ENCODE peak calls at places on chromosomes 6 and 20, in six cellular contexts. T, K, G, Q, C and F are unnamed samples.

GRCh38 chr20:54148947-54149764 is 24.6 kb downstream of the CYP24A1 start:
- DNase-seq in T (no peak), K (no peak), G (no peak), Q (no peak), C (no peak), F (no peak)

GRCh38 chr6:48765352-48765961 is 654.5 kb upstream of the PTCHD4 start:
- DNase-seq in T (no peak), K (peak), G (no peak), Q (no peak), C (peak), F (peak)

GRCh38 chr20:36144336-36144735 is 10.2 kb upstream of the EPB41L1 start:
- DNase-seq in T (no peak), K (no peak), G (no peak), Q (no peak), C (no peak), F (no peak)

GRCh38 chr6:56246941-56247653 is at the start of gene COL21A1:
- DNase-seq in T (peak), K (peak), G (no peak), Q (peak), C (peak), F (no peak)

GRCh38 chr6:132972971-132973370 is 158.6 kb downstream of the RPS12 start:
- DNase-seq in T (no peak), K (no peak), G (no peak), Q (no peak), C (no peak), F (no peak)

GRCh38 chr20:10033905-10034304 is 882 bp upstream of the ANKEF1 start:
- DNase-seq in T (no peak), K (no peak), G (no peak), Q (no peak), C (no peak), F (no peak)

GRCh38 chr6:154752015-154752414 is 18.8 kb downstream of the SCAF8 start:
- DNase-seq in T (no peak), K (no peak), G (no peak), Q (no peak), C (no peak), F (no peak)

GRCh38 chr6:35497571-35498406 is 910 bp upstream of the TEAD3 start:
- DNase-seq in T (peak), K (peak), G (no peak), Q (peak), C (peak), F (peak)

GRCh38 chr6:128233501-128233900 is 286.9 kb downstream of the PTPRK start:
- DNase-seq in T (no peak), K (no peak), G (no peak), Q (no peak), C (no peak), F (no peak)

GRCh38 chr6:19327684-19328083 is 509.5 kb upstream of the ID4 start:
- DNase-seq in T (no peak), K (no peak), G (no peak), Q (no peak), C (peak), F (no peak)

GRCh38 chr6:81766482-81767069 is 14.1 kb upstream of the TENT5A start:
- DNase-seq in T (no peak), K (peak), G (peak), Q (no peak), C (no peak), F (no peak)

GRCh38 chr6:113739066-113739655 is 118.0 kb upstream of the MARCKS start:
- DNase-seq in T (no peak), K (no peak), G (no peak), Q (no peak), C (no peak), F (no peak)

GRCh38 chr20:25226433-25227316 is 21.2 kb upstream of the PYGB start:
- DNase-seq in T (no peak), K (no peak), G (no peak), Q (no peak), C (no peak), F (no peak)

GRCh38 chr6:111113731-111114438 is 26.6 kb downstream of the SLC16A10 start:
- DNase-seq in T (peak), K (peak), G (no peak), Q (peak), C (no peak), F (no peak)

GRCh38 chr6:150261997-150262396 is 106.8 kb upstream of the IYD start:
- DNase-seq in T (no peak), K (no peak), G (no peak), Q (no peak), C (no peak), F (no peak)

GRCh38 chr6:166467436-166468000 is 84.8 kb upstream of the MPC1 start:
- DNase-seq in T (no peak), K (no peak), G (no peak), Q (no peak), C (no peak), F (no peak)

GRCh38 chr20:62353289-62354030 is 13.7 kb downstream of the LAMA5 start:
- DNase-seq in T (no peak), K (no peak), G (no peak), Q (no peak), C (no peak), F (no peak)

GRCh38 chr6:96202571-96202970 is 186.8 kb downstream of the FUT9 start:
- DNase-seq in T (no peak), K (no peak), G (no peak), Q (no peak), C (no peak), F (no peak)

GRCh38 chr6:111552999-111553398 is 52.7 kb downstream of the TRAF3IP2 start:
- DNase-seq in T (no peak), K (no peak), G (no peak), Q (no peak), C (no peak), F (no peak)

GRCh38 chr20:64231621-64232550 is 23.7 kb upstream of the PCMTD2 start:
- DNase-seq in T (no peak), K (no peak), G (no peak), Q (peak), C (no peak), F (no peak)

GRCh38 chr20:53515749-53516148 is 77.9 kb downstream of the ZNF217 start:
- DNase-seq in T (no peak), K (no peak), G (no peak), Q (no peak), C (no peak), F (no peak)

GRCh38 chr20:38330638-38331037 is 15.6 kb upstream of the LBP start:
- DNase-seq in T (no peak), K (no peak), G (no peak), Q (no peak), C (no peak), F (no peak)
- TF ChIP-seq CTCF in T (no peak), K (no peak), G (no peak), Q (no peak), C (no peak), F (no peak)

GRCh38 chr20:51514836-51515235 is 27.7 kb downstream of the NFATC2 start:
- DNase-seq in T (no peak), K (no peak), G (no peak), Q (no peak), C (no peak), F (no peak)
- TF ChIP-seq CTCF in T (no peak), K (no peak), G (no peak), Q (no peak), C (no peak), F (no peak)

DNA sequence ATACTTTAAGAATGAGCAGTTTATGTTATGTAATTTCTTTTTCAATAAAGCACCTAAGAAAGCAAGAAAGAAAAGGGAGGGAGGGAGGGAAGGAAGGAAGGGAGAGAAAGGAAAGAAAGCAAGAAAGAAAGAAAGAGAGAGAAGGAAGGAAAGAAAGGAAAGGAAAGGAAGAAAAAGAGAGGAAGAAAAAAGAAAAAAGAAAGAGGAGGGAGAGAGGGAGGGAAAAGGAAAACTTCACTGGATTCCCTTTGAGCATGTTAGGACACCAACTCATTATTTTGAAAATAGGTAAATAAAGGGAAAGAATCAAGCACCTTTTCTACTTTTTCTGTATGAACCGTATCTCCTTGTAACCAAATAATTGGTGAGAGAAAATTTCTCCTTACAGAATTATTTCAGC is 32.3 kb upstream of the TOP1 start:
- DNase-seq in T (no peak), K (no peak), G (no peak), Q (no peak), C (no peak), F (no peak)
- TF ChIP-seq CTCF in T (no peak), K (no peak), G (no peak), Q (no peak), C (no peak), F (no peak)

GRCh38 chr6:73314577-73315492 is 39.2 kb downstream of the DPPA5 start:
- DNase-seq in T (no peak), K (no peak), G (no peak), Q (no peak), C (no peak), F (no peak)

GRCh38 chr6:73309534-73309783 is 44.6 kb downstream of the DPPA5 start:
- DNase-seq in T (no peak), K (no peak), G (no peak), Q (no peak), C (no peak), F (no peak)

GRCh38 chr6:73309784-73310502 is 44.1 kb downstream of the DPPA5 start:
- DNase-seq in T (peak), K (peak), G (no peak), Q (peak), C (peak), F (peak)

DNA sequence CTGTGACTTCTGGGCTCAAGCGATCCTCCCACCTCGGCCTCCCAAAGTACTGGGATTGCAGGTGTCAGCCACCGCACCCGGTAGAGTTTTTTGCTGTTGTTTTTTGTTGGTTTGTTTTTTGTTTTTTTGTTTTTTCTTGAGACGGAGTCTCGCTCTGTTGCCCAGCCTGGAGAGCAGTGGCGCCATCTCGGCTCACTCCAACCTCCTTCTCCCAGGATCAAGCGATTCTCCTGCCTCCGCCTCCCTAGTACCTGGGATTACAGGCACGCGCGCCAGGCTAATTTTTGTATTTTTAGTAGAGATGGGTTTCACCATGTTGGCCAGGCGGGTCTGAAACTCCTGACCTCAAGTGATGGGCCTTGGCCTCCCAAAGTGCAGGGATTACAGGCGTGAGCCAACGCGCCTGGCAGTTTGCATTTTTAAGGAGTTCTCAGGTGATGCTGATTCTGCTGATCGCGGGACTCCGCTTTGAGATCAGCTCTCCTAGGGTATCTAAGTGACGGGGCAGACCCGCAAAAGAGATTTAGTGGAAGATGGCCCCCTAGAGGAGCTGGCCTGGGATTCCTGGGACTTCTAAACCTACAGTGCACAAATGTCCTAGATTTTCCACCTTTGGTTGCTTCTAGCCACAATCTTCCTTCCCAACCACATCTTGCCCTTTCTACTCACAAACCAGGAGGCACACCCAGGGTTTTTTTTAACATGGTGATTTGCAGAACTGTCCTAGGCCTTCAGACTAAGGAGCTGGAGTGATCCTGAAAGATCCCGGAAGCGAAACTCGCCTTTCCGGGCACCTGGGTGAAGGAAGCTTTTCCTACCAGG is 45.2 kb downstream of the DPPA5 start:
- DNase-seq in T (no peak), K (peak), G (no peak), Q (no peak), C (peak), F (no peak)
- TF ChIP-seq CTCF in T (no peak), K (peak), G (no peak), Q (no peak), C (no peak), F (no peak)

DNA sequence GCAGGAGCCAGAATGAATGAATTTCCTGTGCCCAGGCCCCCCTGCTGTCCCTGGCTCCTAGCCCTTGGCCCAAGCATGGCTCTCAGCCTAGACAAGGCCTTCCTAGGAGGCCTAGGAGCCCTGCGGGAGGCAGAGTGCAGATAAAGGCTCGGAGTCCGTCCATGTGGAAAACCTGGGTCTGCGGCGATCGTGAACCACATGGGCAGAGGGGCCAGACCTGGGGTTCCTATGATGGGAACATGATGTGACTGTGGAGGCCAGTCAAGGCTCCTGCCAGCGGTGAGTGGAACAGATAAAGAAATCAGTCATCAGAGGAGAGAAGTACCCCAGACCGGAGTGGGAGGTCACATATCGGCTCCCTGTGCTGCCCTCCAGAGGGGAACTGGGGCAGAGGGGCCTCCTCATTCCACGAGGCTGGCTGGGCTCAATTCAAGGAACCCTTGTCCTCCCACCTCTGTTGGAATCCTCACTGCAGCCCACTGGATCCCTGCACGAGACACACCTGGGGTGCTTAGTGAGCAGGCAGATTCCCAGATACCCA is 5.8 kb upstream of the VSTM2L start:
- DNase-seq in T (no peak), K (peak), G (no peak), Q (no peak), C (peak), F (no peak)
- TF ChIP-seq CTCF in T (no peak), K (peak), G (no peak), Q (no peak), C (peak), F (no peak)

GRCh38 chr6:107800564-107801164 is 23.4 kb downstream of the SCML4 start:
- DNase-seq in T (no peak), K (peak), G (no peak), Q (no peak), C (no peak), F (no peak)
- TF ChIP-seq CTCF in T (no peak), K (peak), G (no peak), Q (no peak), C (no peak), F (no peak)

GRCh38 chr20:61173267-61173666 is 78.8 kb upstream of the CDH4 start:
- DNase-seq in T (no peak), K (no peak), G (no peak), Q (no peak), C (no peak), F (no peak)

GRCh38 chr20:61170921-61171320 is 81.1 kb upstream of the CDH4 start:
- DNase-seq in T (no peak), K (no peak), G (no peak), Q (no peak), C (no peak), F (no peak)

GRCh38 chr20:61170521-61170920 is 81.5 kb upstream of the CDH4 start:
- DNase-seq in T (no peak), K (no peak), G (no peak), Q (no peak), C (peak), F (no peak)

GRCh38 chr20:61176874-61177273 is 75.2 kb upstream of the CDH4 start:
- DNase-seq in T (no peak), K (no peak), G (no peak), Q (no peak), C (no peak), F (no peak)

DNA sequence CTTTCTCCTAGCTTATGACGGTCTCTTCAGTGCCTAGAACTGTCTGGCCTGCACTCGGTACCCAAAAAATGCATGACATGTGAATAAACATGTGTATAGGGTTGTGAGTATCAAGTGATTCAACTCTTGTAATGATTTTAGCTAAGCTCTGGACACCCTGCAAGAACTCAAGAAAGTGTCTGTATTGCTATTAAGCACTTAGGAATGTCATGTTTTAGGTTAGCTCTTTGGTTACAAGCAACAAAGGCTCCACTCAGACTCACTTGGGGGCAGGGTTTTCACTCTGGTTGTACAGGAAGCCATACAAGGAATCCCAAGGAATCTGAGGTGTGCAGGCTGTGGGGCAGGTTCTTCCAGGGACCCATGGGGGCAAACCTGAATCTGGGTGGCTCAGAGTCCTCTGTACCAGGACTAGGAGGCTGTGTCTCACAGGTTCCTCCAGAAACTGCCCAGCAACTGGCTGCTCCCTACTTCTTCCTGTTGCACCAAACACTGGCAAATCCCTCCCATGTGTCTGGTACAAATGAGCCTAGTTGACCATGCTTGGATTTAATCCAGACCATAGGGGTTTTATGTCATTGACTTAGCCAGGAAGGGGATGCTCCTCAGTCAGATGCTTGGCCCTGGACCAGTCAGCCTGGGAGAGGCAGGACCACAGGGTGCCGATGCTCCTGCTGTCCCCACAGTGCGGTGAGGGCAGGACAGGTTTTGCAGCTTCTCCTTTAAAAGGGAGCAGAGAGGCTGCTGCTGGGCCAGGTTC is 77.9 kb upstream of the CDH4 start:
- DNase-seq in T (no peak), K (no peak), G (no peak), Q (no peak), C (no peak), F (no peak)
- TF ChIP-seq CTCF in T (no peak), K (no peak), G (no peak), Q (no peak), C (no peak), F (no peak)

DNA sequence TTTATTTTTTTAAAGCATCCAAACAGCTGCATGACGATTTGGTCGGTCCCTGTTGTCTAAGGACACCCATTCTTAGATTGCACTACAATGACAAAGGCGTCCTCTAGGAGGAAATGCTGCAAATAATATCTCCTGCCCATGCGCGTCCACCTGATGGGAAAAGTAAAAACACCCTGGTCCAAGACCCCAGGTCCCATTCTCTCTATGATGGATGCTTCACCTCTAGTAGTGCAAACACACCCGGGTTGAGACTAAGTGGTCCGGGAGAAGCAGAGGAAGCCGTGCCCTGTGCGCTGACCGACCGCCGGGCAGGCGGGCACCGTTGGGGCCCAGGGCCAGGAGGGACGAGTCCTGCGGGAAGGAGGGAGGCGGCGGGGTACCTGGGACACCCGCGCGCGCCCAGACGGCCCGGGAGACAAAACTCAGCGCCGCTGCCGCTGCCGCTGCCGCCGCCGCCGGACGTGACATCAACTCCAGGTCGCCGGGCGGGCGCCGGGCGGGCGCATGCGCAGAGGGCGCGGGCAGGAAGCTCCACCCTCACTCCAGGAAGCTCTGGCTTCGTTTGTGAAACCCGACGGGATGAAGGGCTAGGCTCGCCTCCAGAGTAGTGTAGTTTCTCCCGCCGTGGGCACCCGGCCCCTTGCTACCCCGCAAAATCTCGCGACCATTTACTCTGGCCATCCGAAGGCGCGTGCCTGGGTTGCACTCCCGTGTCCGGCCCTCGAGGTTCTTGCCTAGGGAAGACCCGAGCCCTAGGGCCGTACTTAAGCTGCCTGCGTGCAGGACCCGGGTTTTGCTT is at the start of gene TBC1D7:
- DNase-seq in T (peak), K (peak), G (peak), Q (peak), C (peak), F (peak)
- TF ChIP-seq CTCF in T (peak), K (peak), G (no peak), Q (no peak), C (no peak), F (no peak)